ENCODE peak calls at places on chromosomes 6 and 20, in six cellular contexts. F, T, P, E, G and X are unnamed samples.

GRCh38 chr6:79525272-79526100 is 11.7 kb downstream of the LCA5 start:
- DNase-seq in P (no peak), T (peak), G (no peak), E (no peak), F (no peak), X (no peak)

GRCh38 chr20:23349338-23350006 is 1.1 kb upstream of the NXT1 start:
- DNase-seq in T (peak), E (no peak), F (no peak), G (no peak), P (no peak), X (no peak)

GRCh38 chr20:42740191-42740870 is 449.4 kb downstream of the PTPRT start:
- DNase-seq in F (no peak), E (no peak), G (no peak), P (no peak), T (no peak), X (no peak)

GRCh38 chr6:93059911-93060310 is 359.4 kb downstream of the EPHA7 start:
- DNase-seq in F (no peak), G (no peak), T (no peak), E (no peak), P (no peak), X (no peak)

GRCh38 chr20:25541676-25542075 is 43.7 kb downstream of the NINL start:
- DNase-seq in F (no peak), P (no peak), T (no peak), E (no peak), G (no peak), X (no peak)

GRCh38 chr6:56047931-56048520 is 172.6 kb upstream of the BMP5 start:
- DNase-seq in P (no peak), E (no peak), G (no peak), F (peak), T (no peak), X (no peak)

GRCh38 chr6:4102687-4103244 is 23.8 kb upstream of the FAM217A start:
- DNase-seq in P (no peak), G (no peak), F (no peak), T (no peak), E (peak), X (no peak)

GRCh38 chr6:88115307-88115706 is 50.8 kb downstream of the CNR1 start:
- DNase-seq in E (no peak), P (no peak), T (no peak), F (no peak), G (no peak), X (no peak)

GRCh38 chr20:10665791-10666190 is 8.0 kb downstream of the JAG1 start:
- DNase-seq in T (peak), P (no peak), F (no peak), G (no peak), E (no peak), X (no peak)

GRCh38 chr6:160891690-160892089 is 99.9 kb upstream of the MAP3K4 start:
- DNase-seq in G (no peak), F (no peak), E (no peak), T (no peak), P (no peak), X (no peak)

GRCh38 chr6:101199441-101199840 is 194.1 kb upstream of the GRIK2 start:
- DNase-seq in E (no peak), P (no peak), T (no peak), G (no peak), F (no peak), X (no peak)

GRCh38 chr20:227439-228105 is 514 bp downstream of the DEFB129 start:
- DNase-seq in P (no peak), G (no peak), T (no peak), F (no peak), E (no peak), X (no peak)
- H3K27ac ChIP-seq in P (no peak), G (no peak), T (no peak), F (no peak), E (no peak), X (no peak)

GRCh38 chr20:6485376-6485775 is 282.1 kb upstream of the BMP2 start:
- DNase-seq in T (no peak), F (no peak), E (no peak), P (no peak), G (no peak), X (no peak)

GRCh38 chr20:6489361-6490154 is 277.9 kb upstream of the BMP2 start:
- DNase-seq in P (no peak), G (no peak), E (no peak), T (no peak), F (no peak), X (no peak)

GRCh38 chr20:6492396-6493055 is 275.0 kb upstream of the BMP2 start:
- DNase-seq in P (no peak), T (no peak), E (no peak), G (no peak), F (no peak), X (no peak)

GRCh38 chr20:6495907-6496306 is 271.6 kb upstream of the BMP2 start:
- DNase-seq in T (no peak), E (no peak), G (no peak), P (no peak), F (no peak), X (no peak)

GRCh38 chr20:6490849-6491248 is 276.6 kb upstream of the BMP2 start:
- DNase-seq in F (no peak), P (no peak), G (no peak), E (no peak), T (no peak), X (no peak)
- H3K4me3 ChIP-seq in F (no peak), P (no peak), G (no peak), E (no peak), T (no peak), X (no peak)

GRCh38 chr20:3729811-3730550 is 2.5 kb upstream of the HSPA12B start:
- DNase-seq in F (no peak), T (no peak), G (no peak), P (no peak), E (no peak), X (no peak)

GRCh38 chr20:3727333-3728035 is 5.0 kb upstream of the HSPA12B start:
- DNase-seq in E (no peak), F (no peak), T (no peak), P (no peak), G (no peak), X (no peak)

GRCh38 chr20:3728876-3729275 is 3.6 kb upstream of the HSPA12B start:
- DNase-seq in P (no peak), T (no peak), E (no peak), G (no peak), F (no peak), X (no peak)

GRCh38 chr20:3729378-3729777 is 3.1 kb upstream of the HSPA12B start:
- DNase-seq in E (no peak), F (no peak), G (no peak), P (no peak), T (no peak), X (no peak)

DNA sequence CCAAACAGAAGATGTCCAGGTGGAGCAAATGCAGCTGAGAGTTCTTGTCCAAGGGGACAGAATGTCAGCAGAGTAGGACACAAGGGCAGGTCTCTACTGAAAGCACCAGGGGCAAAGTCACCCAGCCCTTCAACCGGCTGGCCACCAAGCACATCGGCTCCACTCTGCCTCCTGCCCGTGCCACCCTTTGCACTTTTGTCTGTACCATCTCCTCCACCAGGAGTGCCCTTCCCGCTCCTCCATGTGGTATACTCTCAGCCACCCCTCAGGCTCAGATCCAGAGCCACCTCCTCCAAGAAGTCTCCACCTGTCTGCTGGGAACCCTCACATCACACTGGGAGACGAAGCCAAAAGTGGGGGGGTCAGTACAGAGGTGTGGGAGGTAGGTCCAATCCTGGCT is 4.1 kb upstream of the HSPA12B start:
- DNase-seq in G (no peak), T (no peak), P (no peak), F (no peak), E (no peak), X (no peak)
- H3K27ac ChIP-seq in G (no peak), T (no peak), P (no peak), F (no peak), E (no peak), X (peak)

DNA sequence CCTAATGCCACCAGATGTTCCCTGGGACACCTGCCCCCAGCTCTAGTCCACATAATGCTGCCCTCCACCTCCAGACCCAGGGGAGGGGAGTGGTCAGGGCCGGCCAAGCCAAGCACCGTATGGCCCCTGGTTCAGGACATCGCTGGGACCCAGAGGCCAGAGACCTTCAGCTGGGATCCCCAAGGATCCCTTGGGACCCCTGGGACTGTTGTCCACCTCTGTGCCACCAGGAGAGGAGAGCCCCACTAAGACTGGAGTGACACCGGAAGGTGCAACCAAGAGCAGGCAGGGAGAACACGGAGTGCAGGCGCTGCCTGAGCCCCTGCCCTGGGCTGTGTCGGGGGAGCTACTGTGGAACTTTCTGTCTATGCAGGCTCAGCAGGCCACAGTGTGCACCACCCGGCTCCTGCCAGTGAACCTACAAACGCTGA is 43.6 kb downstream of the CTCFL start:
- DNase-seq in E (no peak), T (no peak), G (peak), F (no peak), P (no peak), X (peak)
- H3K4me3 ChIP-seq in E (no peak), T (no peak), G (no peak), F (no peak), P (peak), X (no peak)

GRCh38 chr20:41169184-41169690 is 31.9 kb downstream of the PLCG1 start:
- DNase-seq in F (no peak), G (no peak), E (no peak), P (no peak), T (no peak), X (peak)
- H3K27ac ChIP-seq in F (no peak), G (no peak), E (no peak), P (no peak), T (no peak), X (peak)

DNA sequence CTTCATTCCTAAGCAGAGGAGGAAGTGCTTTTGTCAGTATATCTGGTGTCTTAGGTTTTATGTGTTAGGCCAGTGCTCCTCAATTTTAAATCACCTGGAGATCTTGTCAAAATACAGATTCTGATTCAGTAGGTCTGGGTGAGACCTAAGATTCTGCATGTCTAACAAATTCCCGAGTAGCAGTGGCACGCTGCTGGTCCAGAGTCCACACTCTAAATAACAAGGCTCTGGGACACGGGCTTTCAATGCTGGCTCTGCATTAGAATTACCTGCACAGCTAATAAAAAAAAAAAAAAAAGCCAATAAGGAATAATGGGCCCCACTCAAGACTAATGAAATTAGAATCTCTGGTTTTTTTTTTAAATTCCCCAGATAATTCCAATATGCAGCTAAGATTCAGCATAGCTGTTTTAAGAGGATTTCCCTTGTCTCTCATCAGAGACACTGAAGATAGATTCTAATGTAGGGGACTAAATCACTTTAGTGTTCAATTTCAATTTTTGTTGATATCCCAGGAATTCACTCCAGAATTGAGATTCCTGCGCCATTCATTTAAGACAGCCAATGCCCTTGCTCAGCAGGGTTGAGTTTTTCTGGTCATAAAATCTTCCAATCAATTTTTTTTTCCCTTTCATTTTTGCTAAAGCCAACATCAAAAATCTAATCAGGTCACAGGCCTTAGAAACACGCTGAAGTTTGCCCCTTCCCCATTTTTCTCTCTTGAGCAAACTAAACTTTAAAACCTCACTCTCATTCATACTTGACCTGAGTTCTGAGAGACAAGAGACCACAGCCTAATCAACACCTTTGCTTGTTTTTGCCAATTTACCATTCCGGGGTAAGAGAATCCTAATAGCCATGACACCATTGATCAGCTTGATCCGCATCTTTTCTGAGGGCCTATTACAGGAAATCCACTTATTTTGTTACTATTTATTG is 2.4 kb downstream of the TDP2 start:
- DNase-seq in G (no peak), T (no peak), F (no peak), P (no peak), E (no peak), X (no peak)
- H3K4me3 ChIP-seq in G (no peak), T (peak), F (no peak), P (no peak), E (no peak), X (no peak)

GRCh38 chr6:36340671-36341454 is 4.2 kb upstream of the BNIP5 start:
- DNase-seq in P (peak), G (peak), E (peak), F (peak), T (peak), X (peak)
- H3K27ac ChIP-seq in P (no peak), G (no peak), E (peak), F (peak), T (no peak), X (peak)